ENCODE peak calls at places on chromosomes 6 and 20, in seven cellular contexts. U, B, C, S, F, R and Z are unnamed samples.

GRCh38 chr6:69980624-69981023 is 114.3 kb downstream of the COL19A1 start:
- DNase-seq in U (no peak), B (no peak), C (no peak), S (no peak), F (no peak), R (no peak), Z (no peak)

GRCh38 chr6:21188505-21189223 is 404.9 kb upstream of the SOX4 start:
- DNase-seq in U (no peak), B (peak; percentile 23), C (no peak), S (no peak), F (no peak), R (peak; percentile 56), Z (no peak)

GRCh38 chr6:21998539-21998938 is 298.3 kb downstream of the PRL start:
- DNase-seq in U (no peak), B (no peak), C (no peak), S (no peak), F (no peak), R (no peak), Z (no peak)

GRCh38 chr6:7373739-7374138 is 15.8 kb downstream of the CAGE1 start:
- DNase-seq in U (no peak), B (no peak), C (no peak), S (no peak), F (no peak), R (no peak), Z (no peak)

GRCh38 chr6:107805504-107805903 is 18.6 kb downstream of the SCML4 start:
- DNase-seq in U (no peak), B (no peak), C (no peak), S (no peak), F (no peak), R (no peak), Z (no peak)

GRCh38 chr20:63969851-63970713 is at the start of gene ZNF512B:
- DNase-seq in U (peak; percentile 25), B (peak; percentile 54), C (peak; percentile 74), S (peak; percentile 76), F (peak; percentile 59), R (peak; percentile 48), Z (no peak)

GRCh38 chr20:24767623-24768100 is 181.4 kb upstream of the CST7 start:
- DNase-seq in U (no peak), B (no peak), C (peak; percentile 23), S (no peak), F (no peak), R (no peak), Z (no peak)

GRCh38 chr20:48635791-48636267 is 192.0 kb downstream of the PREX1 start:
- DNase-seq in U (peak; percentile 43), B (peak; percentile 52), C (no peak), S (peak; percentile 83), F (peak; percentile 54), R (peak; percentile 10), Z (peak; percentile 16)

GRCh38 chr20:34861386-34862084 is 11.1 kb downstream of the GGT7 start:
- DNase-seq in U (no peak), B (no peak), C (no peak), S (no peak), F (no peak), R (no peak), Z (no peak)